ENCODE peak calls at places on chromosomes 11 and 22, in four cellular contexts. I, N, G and F are unnamed samples.

GRCh38 chr11:34331736-34332135 is 26.1 kb downstream of the ABTB2 start:
- DNase-seq in G (no peak), N (no peak), I (no peak), F (no peak)

GRCh38 chr11:65110354-65110861 is 1.3 kb upstream of the TM7SF2 start:
- DNase-seq in G (peak), I (peak), N (peak), F (peak)

GRCh38 chr11:67378544-67378943 is 5.1 kb upstream of the CLCF1 start:
- DNase-seq in N (no peak), I (no peak), G (no peak), F (no peak)

GRCh38 chr11:12376259-12376971 is 956 bp upstream of the PARVA start:
- DNase-seq in N (no peak), G (no peak), I (no peak), F (no peak)

GRCh38 chr11:40187092-40187403 is 1272.4 kb downstream of the LRRC4C start:
- DNase-seq in G (no peak), N (no peak), I (no peak), F (no peak)

GRCh38 chr22:47088480-47089145 is 326.2 kb downstream of the TBC1D22A start:
- DNase-seq in I (no peak), G (no peak), N (no peak), F (peak)

GRCh38 chr11:36342327-36342726 is 46.2 kb downstream of the PRR5L start:
- DNase-seq in I (no peak), N (no peak), G (no peak), F (no peak)

GRCh38 chr11:67275606-67276409 is 9.5 kb downstream of the GRK2 start:
- DNase-seq in N (peak), I (no peak), G (no peak), F (no peak)

GRCh38 chr11:16843307-16843706 is 104.9 kb downstream of the C11orf58 start:
- DNase-seq in G (no peak), I (no peak), N (no peak), F (no peak)

GRCh38 chr11:4118107-4118506 is 23.5 kb downstream of the RRM1 start:
- DNase-seq in G (no peak), I (no peak), N (no peak), F (no peak)

GRCh38 chr22:24594569-24595120 is 1.8 kb upstream of the LRRC75B start:
- DNase-seq in N (no peak), G (no peak), I (no peak), F (no peak)

GRCh38 chr11:123111465-123111864 is 49.5 kb upstream of the HSPA8 start:
- DNase-seq in I (no peak), N (no peak), G (peak), F (no peak)

GRCh38 chr11:44885919-44886318 is 64.8 kb downstream of the TP53I11 start:
- DNase-seq in G (no peak), N (no peak), I (no peak), F (no peak)

GRCh38 chr11:46271875-46272815 is 5.3 kb upstream of the CREB3L1 start:
- DNase-seq in I (no peak), G (no peak), N (no peak), F (no peak)

GRCh38 chr22:30265851-30266444 is 703 bp downstream of the OSM start:
- DNase-seq in I (peak), G (no peak), N (no peak), F (no peak)

GRCh38 chr11:79189604-79190003 is 251.2 kb downstream of the TENM4 start:
- DNase-seq in G (no peak), N (no peak), I (no peak), F (no peak)

GRCh38 chr11:26806209-26806608 is 84.3 kb upstream of the SLC5A12 start:
- DNase-seq in G (no peak), N (no peak), I (no peak), F (no peak)

GRCh38 chr22:39700565-39700964 is 130.0 kb downstream of the CACNA1I start:
- DNase-seq in G (no peak), I (no peak), N (no peak), F (no peak)

GRCh38 chr11:3849297-3849874 is 6.1 kb upstream of the STIM1 start:
- DNase-seq in G (peak), I (no peak), N (no peak), F (no peak)

GRCh38 chr11:21495879-21496278 is 697.0 kb upstream of the ANO5 start:
- DNase-seq in I (no peak), N (no peak), G (no peak), F (no peak)